ENCODE peak calls at places on chromosomes 7 and 10, in eight cellular contexts. D, R, Y, C, E, B, Q and U are unnamed samples.

GRCh38 chr10:71244638-71245419 is 32.5 kb downstream of the UNC5B start:
- DNase-seq in D (no peak), R (no peak), Y (peak; percentile 87), C (peak; percentile 66), E (no peak), B (peak; percentile 81), Q (no peak), U (no peak)

GRCh38 chr7:47852330-47853245 is 95.7 kb downstream of the PKD1L1 start:
- DNase-seq in D (no peak), R (peak; percentile 65), Y (peak; percentile 28), C (no peak), E (peak; percentile 14), B (peak; percentile 49), Q (no peak), U (no peak)

GRCh38 chr10:122504551-122504950 is 43.2 kb downstream of the HTRA1 start:
- DNase-seq in D (no peak), R (no peak), Y (peak; percentile 94), C (peak; percentile 60), E (peak; percentile 82), B (peak; percentile 84), Q (no peak), U (no peak)

GRCh38 chr7:37806152-37806551 is 42.2 kb upstream of the NME8 start:
- DNase-seq in D (no peak), R (no peak), Y (no peak), C (no peak), E (no peak), B (no peak), Q (no peak), U (no peak)

GRCh38 chr7:78134256-78134655 is 335.7 kb downstream of the PHTF2 start:
- DNase-seq in D (peak; percentile 19), R (peak; percentile 77), Y (peak; percentile 94), C (peak; percentile 38), E (peak; percentile 63), B (peak; percentile 75), Q (peak; percentile 33), U (no peak)

GRCh38 chr10:86152911-86153310 is 213.7 kb downstream of the GRID1 start:
- DNase-seq in D (no peak), R (no peak), Y (no peak), C (no peak), E (no peak), B (no peak), Q (no peak), U (no peak)

GRCh38 chr10:124091646-124092269 is 1.6 kb downstream of the CHST15 start:
- DNase-seq in D (no peak), R (no peak), Y (peak; percentile 22), C (peak; percentile 49), E (no peak), B (peak; percentile 73), Q (peak; percentile 43), U (no peak)

GRCh38 chr10:110403593-110403992 is 94.1 kb upstream of the DUSP5 start:
- DNase-seq in D (no peak), R (no peak), Y (no peak), C (no peak), E (no peak), B (no peak), Q (no peak), U (no peak)

DNA sequence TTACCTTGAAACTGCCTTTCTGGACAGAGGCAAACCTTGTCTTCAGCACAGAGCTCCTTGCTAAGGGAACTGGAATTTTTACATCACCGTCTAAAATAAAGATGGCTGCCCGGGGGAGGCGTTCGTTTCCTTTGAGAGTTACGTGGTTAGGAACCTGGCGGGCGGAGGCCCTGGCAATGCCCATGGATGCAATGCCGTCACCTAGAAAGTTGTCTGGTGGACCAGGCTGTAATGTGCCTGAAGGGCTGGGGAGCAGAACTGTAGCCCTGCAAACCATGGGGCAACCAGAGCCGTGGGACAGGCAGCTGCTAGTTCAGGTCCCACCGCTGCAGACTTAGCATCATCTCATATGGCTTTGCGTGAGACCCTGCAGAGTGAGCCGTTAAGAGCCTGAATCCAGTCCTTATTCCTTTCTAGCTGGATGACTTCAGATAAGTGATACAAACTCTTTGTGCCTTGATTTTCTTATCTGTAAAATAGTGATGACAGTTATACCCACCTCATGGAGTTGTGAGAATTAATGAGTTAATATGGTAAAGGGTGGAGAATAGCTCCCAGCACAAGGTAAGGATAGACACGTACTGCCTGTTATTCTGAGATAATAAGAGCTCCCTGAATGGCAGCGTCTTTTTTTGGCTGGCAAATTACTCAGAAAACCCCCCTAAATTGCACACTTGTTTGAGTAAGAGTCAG is 219.7 kb downstream of the EMX2 start:
- DNase-seq in D (no peak), R (no peak), Y (no peak), C (no peak), E (no peak), B (no peak), Q (no peak), U (no peak)
- H3K27me3 ChIP-seq in D (peaks cover 54% of the 10 kb centered on the region), R (no peaks in the 10 kb centered on the region), Y (no peaks in the 10 kb centered on the region), C (peaks cover 10% of the 10 kb centered on the region), E (peaks cover 53% of the 10 kb centered on the region), B (no peaks in the 10 kb centered on the region), Q (no peaks in the 10 kb centered on the region), U (peaks cover 46% of the 10 kb centered on the region)

DNA sequence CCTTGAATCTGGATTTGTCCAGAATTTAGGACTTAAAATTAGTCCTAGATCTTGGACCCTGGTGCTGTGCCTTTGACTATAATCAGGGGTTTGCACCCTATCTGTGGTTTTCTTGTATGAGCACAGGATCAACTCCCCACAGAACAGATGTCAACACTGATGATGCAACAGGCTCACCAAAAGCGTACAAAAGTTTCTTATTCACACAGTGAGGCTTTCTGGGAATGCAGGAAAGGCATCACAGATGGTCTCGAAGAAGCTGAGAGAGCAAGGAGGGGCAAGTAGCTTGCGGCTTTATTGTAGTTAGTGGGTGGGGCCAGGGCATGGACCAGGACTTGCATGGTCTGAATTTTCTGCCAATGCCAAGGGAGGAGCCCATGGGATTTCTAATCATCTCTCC is 46.2 kb downstream of the SEC61G start:
- DNase-seq in D (no peak), R (no peak), Y (no peak), C (no peak), E (no peak), B (no peak), Q (no peak), U (no peak)
- H3K9me2 ChIP-seq in D (no peaks in the 10 kb centered on the region), R (no peaks in the 10 kb centered on the region), Y (no peaks in the 10 kb centered on the region), C (no peaks in the 10 kb centered on the region), E (no peaks in the 10 kb centered on the region), B (no peaks in the 10 kb centered on the region), Q (no peaks in the 10 kb centered on the region), U (no peaks in the 10 kb centered on the region)

DNA sequence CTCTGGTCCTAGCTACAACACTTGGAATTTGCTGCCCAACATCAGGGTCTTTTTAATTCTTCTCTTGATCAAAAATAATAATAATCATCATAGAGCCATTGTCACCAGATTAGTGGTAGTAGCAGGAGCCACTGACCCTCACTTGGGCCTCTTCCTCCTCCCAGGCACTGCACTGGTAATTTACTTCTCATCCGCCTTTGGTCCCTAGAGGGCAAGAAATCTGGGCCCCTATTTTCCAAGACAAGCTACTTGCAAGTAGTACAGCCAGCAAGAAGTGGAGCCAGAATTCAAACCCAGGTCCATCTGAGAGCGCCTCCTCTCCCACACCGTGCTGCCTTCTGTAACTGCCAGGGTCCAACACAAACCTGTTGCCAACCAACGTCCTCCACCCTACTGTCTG is 121.2 kb downstream of the SPDYE5 start:
- DNase-seq in D (no peak), R (no peak), Y (no peak), C (no peak), E (no peak), B (no peak), Q (no peak), U (no peak)
- H3K9me3 ChIP-seq in D (no peaks in the 10 kb centered on the region), R (no peaks in the 10 kb centered on the region), Y (no peaks in the 10 kb centered on the region), C (no peaks in the 10 kb centered on the region), E (no peaks in the 10 kb centered on the region), B (no peaks in the 10 kb centered on the region), Q (no peaks in the 10 kb centered on the region), U (no peaks in the 10 kb centered on the region)

DNA sequence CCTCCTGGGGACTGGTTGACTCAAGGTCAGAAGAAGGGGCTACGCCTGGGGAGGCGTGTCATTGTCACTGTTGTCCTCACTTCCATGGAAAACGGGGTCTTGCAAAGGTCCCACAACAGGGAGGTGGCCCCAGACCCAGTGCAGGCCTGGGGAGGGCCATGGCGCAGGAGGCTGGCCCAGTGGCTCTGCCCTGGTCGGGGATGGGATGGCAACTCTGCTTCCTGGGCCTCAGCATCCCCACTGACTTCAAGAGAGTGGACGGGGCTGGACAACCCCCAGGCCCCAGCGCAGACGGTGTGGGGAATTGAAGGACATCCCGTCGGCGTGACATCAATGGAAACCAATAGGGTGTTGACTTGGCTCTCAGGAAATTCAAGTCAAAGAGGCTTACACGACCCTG is 35.2 kb downstream of the MICALL2 start:
- DNase-seq in D (no peak), R (no peak), Y (no peak), C (no peak), E (no peak), B (no peak), Q (no peak), U (no peak)
- H3K27me3 ChIP-seq in D (no peaks in the 10 kb centered on the region), R (no peaks in the 10 kb centered on the region), Y (peaks cover 13% of the 10 kb centered on the region), C (peaks cover 5% of the 10 kb centered on the region), E (no peaks in the 10 kb centered on the region), B (peaks cover 65% of the 10 kb centered on the region), Q (peaks cover 88% of the 10 kb centered on the region), U (peaks cover 47% of the 10 kb centered on the region)

GRCh38 chr7:131898418-131898817 is 342.0 kb upstream of the PODXL start:
- DNase-seq in D (no peak), R (no peak), Y (peak; percentile 66), C (no peak), E (peak; percentile 15), B (no peak), Q (no peak), U (no peak)

GRCh38 chr7:131895541-131896173 is 339.2 kb upstream of the PODXL start:
- DNase-seq in D (peak; percentile 78), R (no peak), Y (peak; percentile 98), C (peak; percentile 48), E (peak; percentile 95), B (no peak), Q (no peak), U (no peak)

GRCh38 chr7:131896189-131896855 is 339.9 kb upstream of the PODXL start:
- DNase-seq in D (no peak), R (no peak), Y (no peak), C (no peak), E (no peak), B (no peak), Q (no peak), U (no peak)

GRCh38 chr7:131897790-131898165 is 341.4 kb upstream of the PODXL start:
- DNase-seq in D (no peak), R (no peak), Y (no peak), C (no peak), E (no peak), B (no peak), Q (no peak), U (no peak)

DNA sequence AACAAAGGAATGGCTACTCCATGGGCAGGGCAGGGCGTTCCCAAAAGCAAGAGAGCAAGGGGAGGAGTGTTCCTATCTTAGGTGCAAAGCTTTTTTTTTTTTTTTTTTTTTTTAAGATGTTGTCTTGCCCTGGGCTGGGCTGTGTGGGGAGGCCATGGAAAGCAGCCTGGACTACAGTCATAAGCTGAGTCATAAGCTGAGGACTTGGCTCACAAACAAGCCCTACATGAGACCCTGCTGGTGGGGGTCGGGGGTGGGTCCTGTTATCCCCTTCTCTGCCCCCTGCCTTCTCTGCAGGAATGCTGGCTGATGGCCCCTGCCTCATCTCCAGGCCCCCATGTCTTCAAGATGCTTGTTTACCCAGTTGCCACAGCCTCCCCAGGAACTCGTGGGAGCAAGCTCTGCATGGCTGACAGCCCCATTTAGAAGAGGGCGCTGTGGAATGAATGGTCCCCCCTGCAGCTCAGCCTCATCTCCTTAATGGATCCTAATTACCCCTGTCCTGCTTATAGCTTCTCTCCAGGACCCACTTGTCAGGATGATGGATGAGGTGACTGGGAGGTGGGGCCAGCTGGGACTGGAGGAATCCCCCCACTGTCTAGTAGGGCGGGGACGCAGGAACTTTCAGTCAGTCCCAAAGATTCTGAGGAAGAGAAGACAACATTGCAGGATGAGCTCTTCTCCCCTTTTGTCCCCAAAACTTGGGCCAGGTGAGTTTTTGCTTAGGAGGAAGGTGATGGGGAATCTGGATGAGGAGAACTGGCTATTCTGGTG is 340.8 kb upstream of the PODXL start:
- DNase-seq in D (peak; percentile 12), R (no peak), Y (peak; percentile 87), C (no peak), E (peak; percentile 62), B (peak; percentile 16), Q (no peak), U (no peak)
- H3K9me2 ChIP-seq in D (no peaks in the 10 kb centered on the region), R (no peaks in the 10 kb centered on the region), Y (no peaks in the 10 kb centered on the region), C (no peaks in the 10 kb centered on the region), E (no peaks in the 10 kb centered on the region), B (no peaks in the 10 kb centered on the region), Q (no peaks in the 10 kb centered on the region), U (no peaks in the 10 kb centered on the region)